ENCODE peak calls at places on chromosomes 11 and 22, in six cellular contexts. Z, C, O, J, X and S are unnamed samples.
A peak's percentile ranks its signal among the peaks of the same experiment; 100 is the strongest.

GRCh38 chr11:408154-409007 is 6.4 kb downstream of the SIGIRR start:
- DNase-seq in O (peak; percentile 36), C (no peak), Z (no peak), X (no peak), J (peak; percentile 43), S (no peak)

GRCh38 chr11:77747381-77747969 is 73.0 kb downstream of the RSF1 start:
- DNase-seq in J (no peak), O (no peak), X (no peak), Z (no peak), C (no peak), S (no peak)

GRCh38 chr11:102306048-102306575 is 11.2 kb upstream of the BIRC3 start:
- DNase-seq in C (no peak), X (no peak), O (peak; percentile 81), Z (no peak), J (no peak), S (peak; percentile 74)

GRCh38 chr11:63916837-63917684 is at the start of gene RCOR2:
- DNase-seq in O (peak; percentile 76), X (peak; percentile 67), J (peak; percentile 88), Z (peak; percentile 74), C (no peak), S (peak; percentile 50)

GRCh38 chr22:40418366-40419201 is 48.2 kb downstream of the SGSM3 start:
- DNase-seq in O (no peak), J (no peak), Z (no peak), C (no peak), X (no peak), S (no peak)

GRCh38 chr11:96150609-96151008 is 192.4 kb downstream of the MAML2 start:
- DNase-seq in Z (no peak), C (no peak), X (no peak), J (no peak), O (no peak), S (no peak)

GRCh38 chr11:90895850-90896249 is 673.0 kb upstream of the CHORDC1 start:
- DNase-seq in X (no peak), J (no peak), O (no peak), C (no peak), Z (no peak), S (no peak)

GRCh38 chr11:134398079-134398444 is 14.0 kb downstream of the B3GAT1 start:
- DNase-seq in X (no peak), Z (no peak), J (no peak), O (no peak), C (no peak), S (no peak)

GRCh38 chr22:50247748-50248147 is 2.9 kb upstream of the TUBGCP6 start:
- DNase-seq in Z (peak; percentile 91), J (no peak), O (no peak), C (no peak), X (no peak), S (peak; percentile 81)

GRCh38 chr11:126655807-126656128 is 300.3 kb downstream of the ST3GAL4 start:
- DNase-seq in C (no peak), Z (no peak), J (no peak), X (no peak), O (no peak), S (no peak)

GRCh38 chr11:128862913-128863660 is 4.0 kb downstream of the KCNJ1 start:
- DNase-seq in X (no peak), J (no peak), O (no peak), Z (no peak), C (no peak), S (no peak)

GRCh38 chr11:26943636-26944035 is 50.3 kb upstream of the FIBIN start:
- DNase-seq in C (no peak), X (no peak), J (no peak), Z (no peak), O (no peak), S (no peak)

GRCh38 chr22:45502215-45503070 is at the start of gene FBLN1:
- DNase-seq in Z (no peak), J (peak; percentile 65), O (peak; percentile 41), X (no peak), C (no peak), S (no peak)

GRCh38 chr11:3807856-3808845 is at the start of gene PGAP2:
- DNase-seq in C (no peak), Z (peak; percentile 50), J (peak; percentile 76), X (no peak), O (peak; percentile 83), S (peak; percentile 55)

GRCh38 chr22:41449321-41449720 is 2.7 kb upstream of the TOB2 start:
- DNase-seq in C (no peak), O (no peak), Z (no peak), J (peak; percentile 24), X (no peak), S (no peak)

GRCh38 chr11:43931717-43932039 is 10.8 kb upstream of the C11orf96 start:
- DNase-seq in C (no peak), J (no peak), O (no peak), X (no peak), Z (no peak), S (no peak)

GRCh38 chr11:124174001-124174400 is 9.1 kb upstream of the OR10D3 start:
- DNase-seq in Z (peak; percentile 56), C (no peak), O (no peak), X (no peak), J (no peak), S (no peak)

GRCh38 chr22:33000342-33001280 is 57.6 kb downstream of the SYN3 start:
- DNase-seq in C (no peak), X (peak; percentile 25), Z (no peak), O (peak; percentile 62), J (peak; percentile 60), S (peak; percentile 12)

GRCh38 chr22:37746366-37747089 is 49.7 kb downstream of the TRIOBP start:
- DNase-seq in X (no peak), Z (no peak), O (peak; percentile 60), C (no peak), J (no peak), S (no peak)

GRCh38 chr11:96948066-96948465 is 558.3 kb downstream of the JRKL start:
- DNase-seq in C (no peak), J (no peak), X (no peak), O (no peak), Z (no peak), S (no peak)

GRCh38 chr11:2750601-2751522 is 51.1 kb upstream of the KCNQ1OT1 start:
- DNase-seq in O (peak; percentile 29), J (peak; percentile 40), C (no peak), X (peak; percentile 5), Z (no peak), S (no peak)

GRCh38 chr22:19066531-19067271 is 55.5 kb downstream of the DGCR2 start:
- DNase-seq in O (peak; percentile 23), X (peak; percentile 73), Z (no peak), J (no peak), C (no peak), S (no peak)

DNA sequence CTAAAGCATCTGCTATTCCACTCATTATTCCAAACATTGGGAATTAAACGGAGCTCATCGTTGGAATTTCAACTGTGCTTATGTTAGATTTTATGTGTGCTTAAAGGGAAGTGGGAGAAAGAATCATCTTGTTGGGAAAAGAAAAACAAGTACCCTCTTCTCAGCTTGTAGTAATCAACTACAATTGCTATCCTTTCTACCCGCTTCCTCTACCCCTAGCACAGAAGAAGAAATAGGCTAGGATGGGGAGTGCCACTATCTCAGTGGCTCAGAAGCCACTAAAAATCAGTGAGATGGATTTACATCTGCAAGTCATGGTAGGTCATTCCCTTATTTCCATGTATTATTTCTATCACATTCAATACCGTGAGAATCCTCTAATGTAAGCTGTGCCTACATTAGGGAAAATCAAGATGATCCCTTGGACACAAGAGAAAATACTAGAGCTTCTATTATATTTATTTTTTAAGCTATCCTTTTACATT is 97.9 kb upstream of the CD44 start:
- DNase-seq in J (no peak), C (no peak), Z (no peak), X (no peak), O (no peak), S (no peak)
- H3K27ac ChIP-seq in J (no peak overlapping the region), C (no peak overlapping the region), Z (peak overlapping the region; percentile 88), X (peak overlapping the region; percentile 67), O (peak overlapping the region; percentile 58), S (peak overlapping the region; percentile 94)

GRCh38 chr11:57458410-57459111 is 1.8 kb upstream of the RTN4RL2 start:
- DNase-seq in C (no peak), O (peak; percentile 61), J (peak; percentile 66), Z (no peak), X (no peak), S (no peak)

GRCh38 chr11:57459112-57460016 is 964 bp upstream of the RTN4RL2 start:
- DNase-seq in Z (no peak), O (no peak), X (no peak), J (no peak), C (no peak), S (peak; percentile 22)

GRCh38 chr11:57457643-57458023 is 2.7 kb upstream of the RTN4RL2 start:
- DNase-seq in J (no peak), X (no peak), O (no peak), C (no peak), Z (no peak), S (no peak)

GRCh38 chr11:57458060-57458409 is 2.3 kb upstream of the RTN4RL2 start:
- DNase-seq in Z (no peak), C (no peak), J (no peak), X (no peak), O (no peak), S (peak; percentile 9)

DNA sequence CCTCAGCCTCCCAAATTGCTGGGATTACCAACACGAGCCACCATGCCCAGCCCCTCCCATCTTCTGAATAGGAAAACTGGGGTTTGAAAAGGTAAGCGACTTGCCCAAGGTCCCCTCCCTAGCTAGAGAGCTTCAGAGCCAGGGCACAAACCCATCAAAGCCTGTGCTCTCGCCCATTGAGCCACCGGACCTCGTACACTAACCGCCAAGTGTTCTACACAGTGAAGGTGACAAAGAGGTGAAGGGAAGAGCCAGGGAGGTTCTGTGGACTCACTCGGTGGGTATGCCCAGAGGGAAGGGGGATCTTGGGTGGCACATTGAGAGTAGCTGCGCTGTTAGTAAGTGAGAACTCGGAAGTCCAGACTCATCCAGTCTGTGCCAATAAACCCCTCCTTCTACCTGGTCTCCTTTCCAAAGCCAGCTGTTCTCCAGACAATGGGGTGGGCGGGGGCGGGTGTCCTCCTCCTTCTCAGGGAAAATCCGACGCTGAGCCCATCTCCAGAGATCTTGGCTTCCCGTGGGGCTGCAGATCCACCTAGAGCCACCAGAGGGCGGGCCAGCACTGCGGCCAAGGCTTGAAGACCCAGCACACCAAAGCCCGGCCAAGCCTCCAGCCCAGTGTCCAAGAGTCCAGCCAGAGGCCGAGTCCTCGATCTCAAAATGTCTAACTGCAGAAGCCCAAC is 3.2 kb upstream of the RTN4RL2 start:
- DNase-seq in C (peak; percentile 73), O (peak; percentile 92), Z (peak; percentile 74), X (peak; percentile 84), J (peak; percentile 92), S (peak; percentile 59)
- H3K4me3 ChIP-seq in C (peak overlapping the region; percentile 73), O (no peak overlapping the region), Z (peak overlapping the region; percentile 22), X (no peak overlapping the region), J (no peak overlapping the region), S (no peak overlapping the region)

GRCh38 chr11:69365567-69365966 is 71.6 kb downstream of the MYEOV start:
- DNase-seq in X (no peak), C (no peak), Z (no peak), J (no peak), O (no peak), S (no peak)
- H3K27ac ChIP-seq in X (no peak overlapping the region), C (no peak overlapping the region), Z (no peak overlapping the region), J (no peak overlapping the region), O (no peak overlapping the region), S (no peak overlapping the region)

DNA sequence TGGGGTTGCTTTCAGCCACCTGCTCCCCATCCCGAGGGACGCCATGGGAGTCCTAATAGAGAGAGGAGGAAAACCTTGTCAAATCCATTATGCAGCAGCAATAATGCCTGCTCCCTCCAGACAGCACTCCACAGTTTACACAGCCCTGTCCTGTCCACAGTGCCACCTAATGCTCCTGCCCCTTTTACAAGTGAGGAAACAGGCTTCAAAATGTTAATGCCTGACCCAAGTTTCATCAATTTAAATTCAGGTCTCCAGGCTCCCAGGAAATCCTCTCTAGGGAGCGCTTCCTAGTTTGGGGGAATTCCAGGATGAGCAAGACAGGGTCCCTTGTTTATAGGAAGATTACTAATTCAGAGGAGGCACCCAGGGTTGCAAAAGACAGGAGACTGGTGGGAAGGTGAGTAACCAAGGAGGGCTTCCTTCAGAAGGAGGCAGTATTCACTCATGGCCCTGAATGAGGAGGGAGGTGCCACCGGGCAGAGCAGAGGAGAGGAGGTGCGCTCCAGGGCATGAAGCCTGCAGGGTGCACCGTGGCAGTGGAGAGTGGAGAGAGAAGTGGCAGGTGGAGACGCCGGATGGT is 1.5 kb downstream of the TMEM132A start:
- DNase-seq in C (no peak), X (no peak), Z (no peak), J (no peak), O (no peak), S (no peak)
- H3K4me3 ChIP-seq in C (no peak overlapping the region), X (peak overlapping the region; percentile 64), Z (no peak overlapping the region), J (no peak overlapping the region), O (peak overlapping the region; percentile 64), S (no peak overlapping the region)